ENCODE peak calls at places on chromosomes 16 and 17, in eight cellular contexts. E is cardiac muscle cell; H is heart left ventricle; L is CD8-positive, alpha-beta T cell; Q is ovary; U is dorsolateral prefrontal cortex; P is GM23338; A is psoas muscle. W is an unnamed sample.

GRCh38 chr17:39759204-39759603 is 21.5 kb downstream of the GRB7 start:
- DNase-seq in H (no peak), U (no peak), L (no peak), Q (no peak), P (no peak), E (no peak), A (no peak), W (no peak)

GRCh38 chr17:67359960-67360817 is 6.2 kb downstream of the PSMD12 start:
- DNase-seq in A (no peak), P (peak; percentile 75), Q (no peak), H (no peak), U (no peak), E (peak; percentile 46), L (no peak), W (no peak)

GRCh38 chr17:19719365-19720209 is 3.2 kb upstream of the SLC47A2 start:
- DNase-seq in H (no peak), A (no peak), Q (no peak), L (no peak), U (no peak), E (no peak), P (no peak), W (no peak)

GRCh38 chr16:25109643-25110042 is 1.9 kb upstream of the LCMT1 start:
- DNase-seq in A (peak; percentile 60), E (peak; percentile 91), L (no peak), H (peak; percentile 46), P (no peak), Q (no peak), U (no peak), W (peak; percentile 98)

GRCh38 chr16:10871157-10871991 is 5.6 kb upstream of the CIITA start:
- DNase-seq in P (no peak), A (peak; percentile 36), E (peak; percentile 72), Q (no peak), U (no peak), H (peak; percentile 46), L (no peak), W (peak; percentile 42)

GRCh38 chr16:86585821-86586611 is 7.7 kb downstream of the FOXL1 start:
- DNase-seq in A (no peak), H (no peak), P (no peak), E (no peak), L (no peak), U (no peak), Q (no peak), W (no peak)

GRCh38 chr17:72117748-72118587 is 2.9 kb upstream of the SOX9 start:
- DNase-seq in Q (no peak), P (peak; percentile 55), U (no peak), A (no peak), E (no peak), L (no peak), H (no peak), W (no peak)

GRCh38 chr17:30332057-30332542 is 1.8 kb downstream of the TMIGD1 start:
- DNase-seq in U (no peak), L (no peak), E (peak; percentile 45), H (no peak), Q (no peak), A (no peak), P (no peak), W (peak; percentile 47)

GRCh38 chr17:79522414-79522813 is 88.4 kb downstream of the RBFOX3 start:
- DNase-seq in A (no peak), Q (no peak), H (no peak), L (no peak), E (no peak), P (no peak), U (no peak), W (no peak)

GRCh38 chr17:79525793-79526677 is 84.8 kb downstream of the RBFOX3 start:
- DNase-seq in E (no peak), U (no peak), L (no peak), Q (no peak), H (no peak), A (no peak), P (no peak), W (no peak)

GRCh38 chr17:79527286-79527685 is 83.6 kb downstream of the RBFOX3 start:
- DNase-seq in H (no peak), A (no peak), P (no peak), U (no peak), E (no peak), L (no peak), Q (no peak), W (no peak)

GRCh38 chr17:79521225-79521624 is 89.6 kb downstream of the RBFOX3 start:
- DNase-seq in Q (no peak), H (no peak), P (no peak), A (no peak), L (no peak), E (no peak), U (no peak), W (no peak)

DNA sequence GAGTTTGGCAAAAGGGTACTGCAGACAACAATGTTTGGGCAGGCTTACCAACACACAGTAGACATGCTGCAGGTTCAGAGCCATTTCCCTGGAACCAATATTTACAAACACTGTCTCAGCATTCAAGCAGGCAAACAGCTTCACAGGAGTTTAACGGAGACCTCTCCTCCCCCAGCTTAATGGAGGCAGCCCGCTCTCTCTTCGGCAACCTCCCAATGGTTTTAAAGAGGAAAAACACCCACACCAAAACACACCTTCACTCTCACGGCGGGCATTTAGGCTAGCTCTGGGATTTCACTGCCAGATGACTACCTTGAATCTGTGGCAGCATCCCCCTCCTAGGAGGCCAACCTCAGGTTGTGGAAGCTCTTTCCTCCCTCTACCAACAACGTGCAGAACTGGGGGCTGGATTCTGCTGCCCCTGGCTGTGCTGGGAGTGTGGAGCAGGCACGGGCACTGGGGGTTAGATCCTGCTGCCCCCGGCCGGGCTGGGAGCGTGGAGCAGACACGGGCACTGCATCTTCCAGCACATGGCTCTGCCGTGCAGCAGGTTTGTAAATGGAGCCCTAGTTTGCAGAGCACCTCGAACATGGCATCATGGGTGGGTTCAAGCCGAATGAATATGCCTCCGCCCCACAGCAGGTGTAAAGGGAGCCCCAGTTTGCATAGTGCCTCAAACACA is 86.5 kb downstream of the RBFOX3 start:
- DNase-seq in L (no peak), P (no peak), A (no peak), E (no peak), Q (no peak), H (no peak), U (no peak), W (no peak)
- TF ChIP-seq CTCF in L (no peak), P (no peak), A (no peak), E (no peak), Q (no peak), H (no peak), U (no peak), W (no peak)

DNA sequence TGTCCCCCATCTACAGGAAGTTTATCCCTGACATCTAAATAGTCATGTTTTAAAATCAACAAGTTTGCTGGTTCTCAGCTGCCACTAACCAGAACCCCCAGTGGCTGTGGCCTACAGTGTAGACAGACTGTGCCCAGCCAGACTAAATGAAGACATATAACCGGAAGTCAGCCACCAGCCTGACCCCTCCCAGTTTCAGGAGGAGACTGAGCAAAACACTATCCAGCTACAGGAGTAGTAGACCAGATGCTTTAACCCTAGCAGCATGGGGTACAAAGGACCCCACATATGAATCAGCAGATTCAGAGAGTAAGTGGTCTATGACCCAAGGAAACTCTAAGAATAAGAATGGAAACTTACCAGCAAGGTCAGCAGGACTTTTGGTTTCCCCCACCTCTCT is 83.4 kb downstream of the HIC1 start:
- DNase-seq in H (no peak), E (no peak), U (no peak), P (no peak), A (no peak), Q (no peak), L (no peak), W (no peak)
- H3K4me3 ChIP-seq in H (no peak overlapping the region), E (no peak overlapping the region), U (no peak overlapping the region), P (no peak overlapping the region), A (no peak overlapping the region), Q (no peak overlapping the region), L (no peak overlapping the region), W (no peak overlapping the region)

GRCh38 chr17:73592079-73592415 is 52.2 kb downstream of the SDK2 start:
- DNase-seq in P (no peak), A (no peak), H (no peak), U (no peak), Q (no peak), L (no peak), E (no peak), W (no peak)

GRCh38 chr17:73592531-73592961 is 51.7 kb downstream of the SDK2 start:
- DNase-seq in U (no peak), P (no peak), E (no peak), H (no peak), Q (no peak), A (no peak), L (no peak), W (no peak)

GRCh38 chr17:73594025-73594424 is 50.2 kb downstream of the SDK2 start:
- DNase-seq in E (no peak), H (no peak), Q (no peak), P (no peak), L (no peak), U (no peak), A (no peak), W (no peak)

GRCh38 chr17:73594598-73594997 is 49.6 kb downstream of the SDK2 start:
- DNase-seq in U (no peak), L (no peak), Q (no peak), P (no peak), H (no peak), E (no peak), A (no peak), W (no peak)

DNA sequence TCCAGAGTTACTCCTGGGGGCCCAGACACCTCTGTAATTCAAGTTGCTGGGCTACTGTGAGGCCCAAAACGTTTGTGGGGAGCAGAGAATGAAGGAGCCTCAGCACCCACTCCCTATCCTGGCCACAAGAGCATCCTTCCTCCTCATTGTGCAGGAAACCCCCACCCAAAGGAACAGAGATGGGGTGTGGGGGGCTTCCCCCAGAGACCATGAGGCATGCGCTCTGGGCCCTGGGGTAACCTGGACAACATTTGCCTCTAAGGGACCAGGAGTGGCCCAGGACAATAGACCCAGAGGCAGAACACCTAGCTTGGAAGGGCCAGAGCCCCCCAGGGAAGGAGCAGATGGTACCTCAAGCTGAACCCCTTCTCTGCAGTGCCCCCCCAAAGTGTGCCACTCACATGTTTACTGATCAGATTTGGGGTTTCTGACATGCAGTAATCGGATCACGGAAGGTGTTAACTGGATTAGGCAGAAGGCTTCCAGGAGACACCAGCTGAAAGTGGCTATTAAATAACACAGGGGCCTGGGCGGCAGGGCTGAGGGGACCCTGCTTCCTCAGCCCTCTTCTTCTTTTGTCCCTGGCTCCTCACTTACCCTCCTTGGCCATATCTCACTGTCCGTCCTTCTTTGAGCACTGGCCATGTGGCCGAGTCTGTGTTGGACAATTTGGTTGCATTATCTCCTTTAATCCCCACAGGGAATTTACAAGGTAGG is 50.8 kb downstream of the SDK2 start:
- DNase-seq in H (no peak), L (no peak), A (no peak), P (no peak), U (no peak), Q (no peak), E (no peak), W (no peak)
- H3K27ac ChIP-seq in H (no peak overlapping the region), L (peak overlapping the region; percentile 39), A (no peak overlapping the region), P (no peak overlapping the region), U (no peak overlapping the region), Q (no peak overlapping the region), E (no peak overlapping the region), W (no peak overlapping the region)

DNA sequence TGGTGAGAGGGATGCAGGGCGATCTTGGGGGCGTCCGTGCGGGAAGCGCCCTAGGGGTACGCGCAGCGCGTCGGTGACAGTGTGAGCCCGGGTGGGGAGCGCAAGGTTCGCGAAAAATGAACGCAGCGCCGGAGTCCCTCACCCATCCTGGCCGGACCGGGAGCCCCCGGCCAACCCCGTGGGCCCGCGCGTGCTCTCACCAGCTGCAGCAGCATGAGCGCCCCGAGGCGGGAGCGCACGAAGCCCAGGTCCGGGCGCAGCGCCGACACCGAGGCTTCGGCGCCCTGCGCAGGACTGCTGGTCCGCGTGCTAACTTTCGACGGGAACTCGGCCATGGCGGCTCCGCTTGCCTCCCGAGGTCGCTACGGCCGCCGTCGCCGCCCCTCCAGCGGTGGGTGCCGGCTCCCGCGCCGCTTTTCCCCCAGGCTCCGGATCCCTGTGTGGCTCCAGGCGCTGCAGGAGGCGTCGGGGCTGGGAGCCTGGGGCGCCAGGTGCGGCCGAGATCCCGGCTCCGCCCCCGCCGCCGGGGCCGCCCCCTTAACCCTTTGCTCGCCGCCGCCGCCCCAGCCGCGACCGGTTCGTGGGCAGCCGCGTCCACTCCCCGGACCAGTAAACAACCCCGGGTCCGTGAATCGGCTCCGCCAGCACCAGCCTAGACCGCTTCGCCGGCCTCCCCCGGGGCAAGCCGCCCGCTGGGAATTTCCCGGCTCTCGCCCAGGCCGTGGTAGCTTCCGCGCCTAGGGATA is at the start of gene PLLP:
- DNase-seq in A (no peak), L (no peak), E (peak; percentile 41), P (peak; percentile 68), U (peak; percentile 52), Q (no peak), H (peak; percentile 36), W (no peak)
- TF ChIP-seq CTCF in A (no peak), L (no peak), E (no peak), P (no peak), U (no peak), Q (no peak), H (no peak), W (no peak)

W was measured in brain microvascular endothelial cell.